ENCODE peak calls at places on chromosomes 1 and 21, in four cellular contexts. One of them, this sample, is unnamed.

GRCh38 chr1:166479052-166479631 is 312.3 kb upstream of the FAM78B start:
- DNase-seq in nucleus accumbens: peak
- DNase-seq in stimulated activated CD8-positive, alpha-beta memory T cell treated with anti-CD3 and anti-CD28 coated beads, Interleukin-4, amount 100 ng/mL, for 4 hours: no peak
- DNase-seq in ovary: peak
- DNase-seq in this sample: peak

GRCh38 chr1:244836135-244836521 is 670 bp downstream of the COX20 start:
- DNase-seq in nucleus accumbens: peak
- DNase-seq in stimulated activated CD8-positive, alpha-beta memory T cell treated with anti-CD3 and anti-CD28 coated beads, Interleukin-4, amount 100 ng/mL, for 4 hours: no peak
- DNase-seq in ovary: no peak
- DNase-seq in this sample: no peak

GRCh38 chr1:189103956-189104355 is 1373.7 kb downstream of the BRINP3 start:
- DNase-seq in nucleus accumbens: no peak
- DNase-seq in stimulated activated CD8-positive, alpha-beta memory T cell treated with anti-CD3 and anti-CD28 coated beads, Interleukin-4, amount 100 ng/mL, for 4 hours: no peak
- DNase-seq in ovary: no peak
- DNase-seq in this sample: no peak

GRCh38 chr1:156081174-156082110 is 823 bp downstream of the MEX3A start:
- DNase-seq in nucleus accumbens: no peak
- DNase-seq in stimulated activated CD8-positive, alpha-beta memory T cell treated with anti-CD3 and anti-CD28 coated beads, Interleukin-4, amount 100 ng/mL, for 4 hours: no peak
- DNase-seq in ovary: peak
- DNase-seq in this sample: no peak

GRCh38 chr1:47849611-47850261 is 147.4 kb downstream of the TRABD2B start:
- DNase-seq in nucleus accumbens: no peak
- DNase-seq in stimulated activated CD8-positive, alpha-beta memory T cell treated with anti-CD3 and anti-CD28 coated beads, Interleukin-4, amount 100 ng/mL, for 4 hours: no peak
- DNase-seq in ovary: no peak
- DNase-seq in this sample: no peak

GRCh38 chr1:11787251-11787803 is 18.4 kb downstream of the MTHFR start:
- DNase-seq in nucleus accumbens: no peak
- DNase-seq in stimulated activated CD8-positive, alpha-beta memory T cell treated with anti-CD3 and anti-CD28 coated beads, Interleukin-4, amount 100 ng/mL, for 4 hours: no peak
- DNase-seq in ovary: peak
- DNase-seq in this sample: no peak

GRCh38 chr21:45535341-45536081 is 6.7 kb downstream of the SLC19A1 start:
- DNase-seq in nucleus accumbens: no peak
- DNase-seq in stimulated activated CD8-positive, alpha-beta memory T cell treated with anti-CD3 and anti-CD28 coated beads, Interleukin-4, amount 100 ng/mL, for 4 hours: no peak
- DNase-seq in ovary: peak
- DNase-seq in this sample: peak

GRCh38 chr1:85313888-85314696 is 37.7 kb upstream of the BCL10 start:
- DNase-seq in nucleus accumbens: no peak
- DNase-seq in stimulated activated CD8-positive, alpha-beta memory T cell treated with anti-CD3 and anti-CD28 coated beads, Interleukin-4, amount 100 ng/mL, for 4 hours: no peak
- DNase-seq in ovary: no peak
- DNase-seq in this sample: peak

GRCh38 chr1:6534248-6534647 is 20.1 kb downstream of the NOL9 start:
- DNase-seq in nucleus accumbens: no peak
- DNase-seq in stimulated activated CD8-positive, alpha-beta memory T cell treated with anti-CD3 and anti-CD28 coated beads, Interleukin-4, amount 100 ng/mL, for 4 hours: no peak
- DNase-seq in ovary: no peak
- DNase-seq in this sample: no peak

GRCh38 chr21:46422636-46423241 is 36.0 kb upstream of the DIP2A start:
- DNase-seq in nucleus accumbens: no peak
- DNase-seq in stimulated activated CD8-positive, alpha-beta memory T cell treated with anti-CD3 and anti-CD28 coated beads, Interleukin-4, amount 100 ng/mL, for 4 hours: no peak
- DNase-seq in ovary: no peak
- DNase-seq in this sample: no peak

GRCh38 chr1:30750751-30751291 is 6.8 kb downstream of the LAPTM5 start:
- DNase-seq in nucleus accumbens: no peak
- DNase-seq in stimulated activated CD8-positive, alpha-beta memory T cell treated with anti-CD3 and anti-CD28 coated beads, Interleukin-4, amount 100 ng/mL, for 4 hours: no peak
- DNase-seq in ovary: no peak
- DNase-seq in this sample: no peak

GRCh38 chr1:230423261-230423660 is 2.9 kb downstream of the PGBD5 start:
- DNase-seq in nucleus accumbens: no peak
- DNase-seq in stimulated activated CD8-positive, alpha-beta memory T cell treated with anti-CD3 and anti-CD28 coated beads, Interleukin-4, amount 100 ng/mL, for 4 hours: no peak
- DNase-seq in ovary: no peak
- DNase-seq in this sample: no peak

GRCh38 chr1:202189012-202189790 is 4.4 kb upstream of the LGR6 start:
- DNase-seq in nucleus accumbens: peak
- DNase-seq in stimulated activated CD8-positive, alpha-beta memory T cell treated with anti-CD3 and anti-CD28 coated beads, Interleukin-4, amount 100 ng/mL, for 4 hours: peak
- DNase-seq in ovary: peak
- DNase-seq in this sample: peak

GRCh38 chr1:119372493-119373086 is 4.0 kb downstream of the HAO2 start:
- DNase-seq in nucleus accumbens: no peak
- DNase-seq in stimulated activated CD8-positive, alpha-beta memory T cell treated with anti-CD3 and anti-CD28 coated beads, Interleukin-4, amount 100 ng/mL, for 4 hours: no peak
- DNase-seq in ovary: no peak
- DNase-seq in this sample: no peak

GRCh38 chr1:154420172-154420571 is 15.0 kb downstream of the IL6R start:
- DNase-seq in nucleus accumbens: peak
- DNase-seq in stimulated activated CD8-positive, alpha-beta memory T cell treated with anti-CD3 and anti-CD28 coated beads, Interleukin-4, amount 100 ng/mL, for 4 hours: no peak
- DNase-seq in ovary: peak
- DNase-seq in this sample: peak

GRCh38 chr1:215523906-215524305 is 43.2 kb upstream of the KCTD3 start:
- DNase-seq in nucleus accumbens: no peak
- DNase-seq in stimulated activated CD8-positive, alpha-beta memory T cell treated with anti-CD3 and anti-CD28 coated beads, Interleukin-4, amount 100 ng/mL, for 4 hours: no peak
- DNase-seq in ovary: no peak
- DNase-seq in this sample: no peak

GRCh38 chr1:235408503-235408960 is 41.3 kb downstream of the TBCE start:
- DNase-seq in nucleus accumbens: no peak
- DNase-seq in stimulated activated CD8-positive, alpha-beta memory T cell treated with anti-CD3 and anti-CD28 coated beads, Interleukin-4, amount 100 ng/mL, for 4 hours: no peak
- DNase-seq in ovary: no peak
- DNase-seq in this sample: no peak

GRCh38 chr1:150479927-150480352 is 7.3 kb upstream of the TARS2 start:
- DNase-seq in nucleus accumbens: no peak
- DNase-seq in stimulated activated CD8-positive, alpha-beta memory T cell treated with anti-CD3 and anti-CD28 coated beads, Interleukin-4, amount 100 ng/mL, for 4 hours: no peak
- DNase-seq in ovary: no peak
- DNase-seq in this sample: no peak

GRCh38 chr1:201718346-201719202 is 110.4 kb upstream of the IPO9 start:
- DNase-seq in nucleus accumbens: no peak
- DNase-seq in stimulated activated CD8-positive, alpha-beta memory T cell treated with anti-CD3 and anti-CD28 coated beads, Interleukin-4, amount 100 ng/mL, for 4 hours: no peak
- DNase-seq in ovary: peak
- DNase-seq in this sample: no peak

GRCh38 chr1:41598325-41598724 is 113.8 kb upstream of the EDN2 start:
- DNase-seq in nucleus accumbens: no peak
- DNase-seq in stimulated activated CD8-positive, alpha-beta memory T cell treated with anti-CD3 and anti-CD28 coated beads, Interleukin-4, amount 100 ng/mL, for 4 hours: no peak
- DNase-seq in ovary: no peak
- DNase-seq in this sample: no peak

GRCh38 chr1:222043444-222044292 is 301.8 kb upstream of the DUSP10 start:
- DNase-seq in nucleus accumbens: no peak
- DNase-seq in stimulated activated CD8-positive, alpha-beta memory T cell treated with anti-CD3 and anti-CD28 coated beads, Interleukin-4, amount 100 ng/mL, for 4 hours: no peak
- DNase-seq in ovary: no peak
- DNase-seq in this sample: peak

GRCh38 chr1:53458634-53459033 is 565 bp upstream of the DMRTB1 start:
- DNase-seq in nucleus accumbens: no peak
- DNase-seq in stimulated activated CD8-positive, alpha-beta memory T cell treated with anti-CD3 and anti-CD28 coated beads, Interleukin-4, amount 100 ng/mL, for 4 hours: no peak
- DNase-seq in ovary: no peak
- DNase-seq in this sample: no peak

GRCh38 chr1:245155186-245156040 is 628 bp downstream of the KIF26B start:
- DNase-seq in nucleus accumbens: no peak
- DNase-seq in stimulated activated CD8-positive, alpha-beta memory T cell treated with anti-CD3 and anti-CD28 coated beads, Interleukin-4, amount 100 ng/mL, for 4 hours: no peak
- DNase-seq in ovary: no peak
- DNase-seq in this sample: no peak

GRCh38 chr1:231335663-231336602 is 1.7 kb downstream of the EXOC8 start:
- DNase-seq in nucleus accumbens: no peak
- DNase-seq in stimulated activated CD8-positive, alpha-beta memory T cell treated with anti-CD3 and anti-CD28 coated beads, Interleukin-4, amount 100 ng/mL, for 4 hours: no peak
- DNase-seq in ovary: no peak
- DNase-seq in this sample: no peak

GRCh38 chr1:244675167-244675566 is 22.2 kb downstream of the DESI2 start:
- DNase-seq in nucleus accumbens: no peak
- DNase-seq in stimulated activated CD8-positive, alpha-beta memory T cell treated with anti-CD3 and anti-CD28 coated beads, Interleukin-4, amount 100 ng/mL, for 4 hours: no peak
- DNase-seq in ovary: no peak
- DNase-seq in this sample: no peak

GRCh38 chr1:39230261-39231190 is 26.0 kb downstream of the MACF1 start:
- DNase-seq in nucleus accumbens: no peak
- DNase-seq in stimulated activated CD8-positive, alpha-beta memory T cell treated with anti-CD3 and anti-CD28 coated beads, Interleukin-4, amount 100 ng/mL, for 4 hours: peak
- DNase-seq in ovary: no peak
- DNase-seq in this sample: no peak

GRCh38 chr1:60924165-60924564 is 158.2 kb upstream of the NFIA start:
- DNase-seq in nucleus accumbens: no peak
- DNase-seq in stimulated activated CD8-positive, alpha-beta memory T cell treated with anti-CD3 and anti-CD28 coated beads, Interleukin-4, amount 100 ng/mL, for 4 hours: no peak
- DNase-seq in ovary: no peak
- DNase-seq in this sample: no peak

GRCh38 chr1:50830621-50831020 is 129.4 kb downstream of the FAF1 start:
- DNase-seq in nucleus accumbens: no peak
- DNase-seq in stimulated activated CD8-positive, alpha-beta memory T cell treated with anti-CD3 and anti-CD28 coated beads, Interleukin-4, amount 100 ng/mL, for 4 hours: no peak
- DNase-seq in ovary: no peak
- DNase-seq in this sample: no peak

This sample was measured in heart left ventricle.